ENCODE peak calls at places on chromosomes 7 and 10, in eight cellular contexts. K is fibroblast of lung, H is DND-41, J is gastrocnemius medialis, N is ovary, G is endodermal cell, M is IMR-90, Y is heart right ventricle. S is an unnamed sample.
A peak's percentile ranks its signal among the peaks of the same experiment; 100 is the strongest.

GRCh38 chr10:95814011-95814727 is 58.2 kb downstream of the ENTPD1 start:
- DNase-seq in K (peak; percentile 74), H (no peak), J (no peak), N (no peak), G (no peak), M (peak; percentile 89), Y (no peak), S (no peak)

GRCh38 chr7:31022117-31022516 is 30.0 kb upstream of the ADCYAP1R1 start:
- DNase-seq in K (no peak), H (no peak), J (no peak), N (no peak), G (no peak), M (no peak), Y (no peak), S (no peak)

GRCh38 chr10:70785190-70785589 is at the start of gene TBATA:
- DNase-seq in K (no peak), H (peak; percentile 60), J (no peak), N (no peak), G (peak; percentile 37), M (no peak), Y (no peak), S (no peak)

GRCh38 chr10:43214071-43214955 is 52.6 kb downstream of the RASGEF1A start:
- DNase-seq in K (no peak), H (no peak), J (no peak), N (no peak), G (no peak), M (peak; percentile 27), Y (no peak), S (no peak)

GRCh38 chr7:143494622-143495021 is 16.9 kb downstream of the TAS2R41 start:
- DNase-seq in K (no peak), H (no peak), J (no peak), N (no peak), G (no peak), M (peak; percentile 45), Y (no peak), S (no peak)

GRCh38 chr10:32893431-32893830 is 64.6 kb downstream of the ITGB1 start:
- DNase-seq in K (no peak), H (no peak), J (no peak), N (no peak), G (peak; percentile 84), M (no peak), Y (no peak), S (no peak)

GRCh38 chr7:132100981-132101380 is 475.3 kb downstream of the PLXNA4 start:
- DNase-seq in K (no peak), H (no peak), J (no peak), N (no peak), G (peak; percentile 10), M (no peak), Y (no peak), S (no peak)

GRCh38 chr10:14146005-14146404 is 184.7 kb downstream of the FRMD4A start:
- DNase-seq in K (peak; percentile 83), H (no peak), J (no peak), N (no peak), G (no peak), M (peak; percentile 95), Y (no peak), S (no peak)

GRCh38 chr7:71851776-71852548 is 560.2 kb downstream of the CALN1 start:
- DNase-seq in K (no peak), H (no peak), J (no peak), N (no peak), G (no peak), M (no peak), Y (no peak), S (no peak)

GRCh38 chr7:47516985-47517590 is 64.8 kb downstream of the TNS3 start:
- DNase-seq in K (peak; percentile 58), H (no peak), J (no peak), N (no peak), G (no peak), M (no peak), Y (no peak), S (no peak)

DNA sequence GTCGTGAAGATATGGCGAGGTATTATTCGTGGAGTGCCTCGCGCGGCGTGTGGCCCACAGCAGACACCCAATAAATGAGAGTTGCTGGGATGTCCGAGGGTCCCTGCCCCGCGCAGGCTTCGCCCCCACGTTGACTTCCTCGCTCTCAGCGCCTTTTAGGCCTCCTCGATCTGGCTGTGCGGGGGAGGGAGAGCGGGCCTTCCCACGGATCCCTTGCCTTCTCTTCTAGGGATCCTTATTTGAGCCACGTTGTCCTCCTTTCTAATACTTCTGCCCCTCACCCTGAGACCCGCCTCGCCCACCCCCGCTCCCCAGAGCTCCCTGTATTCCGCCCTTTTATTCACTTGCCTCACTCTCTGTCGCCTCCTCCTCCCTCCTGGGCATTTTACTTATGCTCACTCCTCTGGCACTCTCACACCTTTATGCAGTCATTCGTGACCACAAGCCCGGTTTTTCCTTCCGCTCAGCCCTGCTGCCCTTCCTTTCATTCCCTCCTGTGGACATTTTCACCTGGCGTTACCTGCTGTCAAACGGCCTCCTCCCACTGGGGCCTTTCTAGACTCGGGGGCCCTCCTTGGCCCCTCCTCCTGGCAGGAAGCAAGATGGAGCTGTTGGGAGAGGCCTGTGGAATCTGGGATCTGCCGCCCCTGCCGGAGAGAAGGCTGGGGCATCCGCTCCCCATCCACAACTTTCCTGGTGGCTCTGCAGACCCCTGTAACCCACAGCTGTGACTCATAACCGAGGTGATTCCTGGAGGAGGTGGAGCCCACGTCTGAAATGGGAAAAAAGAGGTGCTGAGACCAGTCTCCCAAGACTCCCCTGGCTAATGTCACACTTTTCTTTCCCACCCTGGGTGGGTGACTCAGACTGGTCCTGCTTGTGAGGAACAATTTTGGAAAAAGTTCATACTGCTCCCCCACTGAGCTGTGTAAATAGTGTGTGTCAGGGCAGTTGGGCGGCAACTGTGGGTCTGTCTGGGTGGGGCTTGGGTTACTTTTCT is 1.0 kb downstream of the VCL start:
- DNase-seq in K (peak; percentile 84), H (no peak), J (peak; percentile 49), N (peak; percentile 71), G (peak; percentile 82), M (peak; percentile 86), Y (peak; percentile 49), S (no peak)
- H3K9me3 ChIP-seq in K (no peaks in the 10 kb centered on the region), H (no peaks in the 10 kb centered on the region), J (no peaks in the 10 kb centered on the region), N (no peaks in the 10 kb centered on the region), G (no peaks in the 10 kb centered on the region), M (no peaks in the 10 kb centered on the region), Y (no peaks in the 10 kb centered on the region), S (no peaks in the 10 kb centered on the region)

GRCh38 chr7:85587777-85588176 is 400.9 kb upstream of the SEMA3D start:
- DNase-seq in K (no peak), H (no peak), J (no peak), N (no peak), G (no peak), M (no peak), Y (no peak), S (no peak)
- H3K9me3 ChIP-seq in K (no peaks in the 10 kb centered on the region), H (no peaks in the 10 kb centered on the region), J (no peaks in the 10 kb centered on the region), N (no peaks in the 10 kb centered on the region), G (no peaks in the 10 kb centered on the region), M (no peaks in the 10 kb centered on the region), Y (no peaks in the 10 kb centered on the region), S (no peaks in the 10 kb centered on the region)

GRCh38 chr7:157541295-157541608 is 204.4 kb downstream of the DNAJB6 start:
- DNase-seq in K (no peak), H (no peak), J (no peak), N (no peak), G (no peak), M (no peak), Y (no peak), S (no peak)

GRCh38 chr7:157540606-157541294 is 203.9 kb downstream of the DNAJB6 start:
- DNase-seq in K (no peak), H (no peak), J (no peak), N (no peak), G (no peak), M (no peak), Y (no peak), S (no peak)

GRCh38 chr7:157539521-157539920 is 202.7 kb downstream of the DNAJB6 start:
- DNase-seq in K (no peak), H (no peak), J (no peak), N (no peak), G (no peak), M (no peak), Y (no peak), S (no peak)

GRCh38 chr7:157538735-157539134 is 201.9 kb downstream of the DNAJB6 start:
- DNase-seq in K (no peak), H (no peak), J (no peak), N (no peak), G (no peak), M (no peak), Y (no peak), S (no peak)

GRCh38 chr7:157540020-157540419 is 203.2 kb downstream of the DNAJB6 start:
- DNase-seq in K (no peak), H (no peak), J (no peak), N (no peak), G (no peak), M (no peak), Y (no peak), S (no peak)
- H3K9me3 ChIP-seq in K (no peaks in the 10 kb centered on the region), H (no peaks in the 10 kb centered on the region), J (no peaks in the 10 kb centered on the region), N (no peaks in the 10 kb centered on the region), G (peaks cover 63% of the 10 kb centered on the region), M (peaks cover 57% of the 10 kb centered on the region), Y (no peaks in the 10 kb centered on the region), S (no peaks in the 10 kb centered on the region)

GRCh38 chr10:108095932-108096925 is 931.7 kb upstream of the SORCS1 start:
- DNase-seq in K (no peak), H (no peak), J (no peak), N (no peak), G (no peak), M (no peak), Y (peak; percentile 28), S (no peak)
- H3K9me3 ChIP-seq in K (no peaks in the 10 kb centered on the region), H (no peaks in the 10 kb centered on the region), J (no peaks in the 10 kb centered on the region), N (no peaks in the 10 kb centered on the region), G (no peaks in the 10 kb centered on the region), M (peaks cover 22% of the 10 kb centered on the region), Y (no peaks in the 10 kb centered on the region), S (peaks cover 2% of the 10 kb centered on the region)

GRCh38 chr7:56605146-56605545 is 488.9 kb upstream of the NUPR2 start:
- DNase-seq in K (no peak), H (no peak), J (no peak), N (no peak), G (no peak), M (no peak), Y (no peak), S (no peak)
- H3K9me3 ChIP-seq in K (no peaks in the 10 kb centered on the region), H (peaks cover 9% of the 10 kb centered on the region), J (no peaks in the 10 kb centered on the region), N (no peaks in the 10 kb centered on the region), G (peaks cover 88% of the 10 kb centered on the region), M (peaks cover 13% of the 10 kb centered on the region), Y (no peaks in the 10 kb centered on the region), S (peaks cover 2% of the 10 kb centered on the region)

GRCh38 chr7:158386355-158386618 is 201.3 kb downstream of the PTPRN2 start:
- DNase-seq in K (no peak), H (no peak), J (no peak), N (no peak), G (no peak), M (no peak), Y (no peak), S (no peak)
- H3K9me3 ChIP-seq in K (no peaks in the 10 kb centered on the region), H (no peaks in the 10 kb centered on the region), J (no peaks in the 10 kb centered on the region), N (no peaks in the 10 kb centered on the region), G (peaks cover 95% of the 10 kb centered on the region), M (peaks cover 47% of the 10 kb centered on the region), Y (no peaks in the 10 kb centered on the region), S (no peaks in the 10 kb centered on the region)

GRCh38 chr10:34405611-34406462 is 409.3 kb downstream of the PARD3 start:
- DNase-seq in K (no peak), H (no peak), J (no peak), N (no peak), G (no peak), M (peak; percentile 53), Y (no peak), S (no peak)
- H3K9me3 ChIP-seq in K (no peaks in the 10 kb centered on the region), H (no peaks in the 10 kb centered on the region), J (no peaks in the 10 kb centered on the region), N (no peaks in the 10 kb centered on the region), G (no peaks in the 10 kb centered on the region), M (no peaks in the 10 kb centered on the region), Y (no peaks in the 10 kb centered on the region), S (no peaks in the 10 kb centered on the region)

S was measured in T-helper 17 cell.